ENCODE peak calls at places on chromosomes 4 and X, in four cellular contexts. T is GM12865, H is HCT116, M is fibroblast of the aortic adventitia. C is an unnamed sample.
A peak's percentile ranks its signal among the peaks of the same experiment; 100 is the strongest.

GRCh38 chr4:188399834-188400233 is 260.6 kb downstream of the TRIML1 start:
- DNase-seq in H (no peak), M (no peak), T (no peak), C (no peak)

GRCh38 chrX:23505531-23506303 is 161.6 kb upstream of the PRDX4 start:
- DNase-seq in M (no peak), H (no peak), T (peak; percentile 27), C (no peak)

GRCh38 chrX:154531626-154532025 is 15.0 kb downstream of the G6PD start:
- DNase-seq in T (no peak), H (no peak), M (peak; percentile 67), C (no peak)

GRCh38 chrX:53563324-53563723 is 123.2 kb downstream of the HUWE1 start:
- DNase-seq in M (no peak), H (no peak), T (no peak), C (no peak)

GRCh38 chrX:134908235-134908834 is 82.5 kb upstream of the SMIM10 start:
- DNase-seq in H (no peak), T (no peak), M (peak; percentile 30), C (peak; percentile 59)

GRCh38 chrX:41409006-41409405 is 38.1 kb upstream of the NYX start:
- DNase-seq in T (no peak), H (no peak), M (no peak), C (no peak)

GRCh38 chrX:55056820-55057690 is 17.8 kb upstream of the PAGE2B start:
- DNase-seq in M (peak; percentile 56), T (peak; percentile 9), H (no peak), C (peak; percentile 16)

GRCh38 chr4:148065069-148065468 is 333.2 kb downstream of the ARHGAP10 start:
- DNase-seq in T (no peak), H (no peak), M (peak; percentile 77), C (no peak)

GRCh38 chrX:65667503-65668355 is at the start of gene MSN:
- DNase-seq in M (peak; percentile 31), T (peak; percentile 84), H (no peak), C (peak; percentile 41)

GRCh38 chrX:152725409-152725808 is 8.1 kb downstream of the CSAG1 start:
- DNase-seq in M (no peak), T (no peak), H (no peak), C (no peak)

GRCh38 chr4:85420831-85421230 is 54.1 kb upstream of the ARHGAP24 start:
- DNase-seq in H (no peak), T (no peak), M (no peak), C (no peak)

GRCh38 chr4:108849611-108850406 is 87.0 kb upstream of the ETNPPL start:
- DNase-seq in H (no peak), T (peak; percentile 62), M (peak; percentile 32), C (peak; percentile 96)

GRCh38 chr4:53788011-53788410 is 196.7 kb upstream of the LNX1 start:
- DNase-seq in M (no peak), H (no peak), T (no peak), C (no peak)

GRCh38 chr4:101556845-101557244 is 209.5 kb upstream of the PPP3CA start:
- DNase-seq in H (no peak), M (no peak), T (peak; percentile 3), C (no peak)

GRCh38 chrX:55710701-55711100 is 6.8 kb upstream of the RRAGB start:
- DNase-seq in H (no peak), T (no peak), M (peak; percentile 67), C (no peak)

GRCh38 chr4:1503583-1504471 is 97.6 kb upstream of the NKX1-1 start:
- DNase-seq in T (no peak), M (no peak), H (no peak), C (no peak)

GRCh38 chrX:103531002-103531401 is 11.7 kb upstream of the RAB40A start:
- DNase-seq in M (peak; percentile 79), H (no peak), T (no peak), C (no peak)

GRCh38 chr4:80215449-80216052 is 18.2 kb downstream of the PRDM8 start:
- DNase-seq in M (peak; percentile 78), H (no peak), T (peak; percentile 14), C (peak; percentile 41)

GRCh38 chrX:119981286-119982070 is 37.9 kb upstream of the NKAP start:
- DNase-seq in H (peak; percentile 42), T (peak; percentile 45), M (peak; percentile 27), C (peak; percentile 8)

GRCh38 chr4:87092389-87093141 is 127.9 kb downstream of the KLHL8 start:
- DNase-seq in H (peak; percentile 52), T (peak; percentile 35), M (peak; percentile 88), C (no peak)

GRCh38 chr4:149521611-149522010 is 294.0 kb downstream of the IQCM start:
- DNase-seq in T (no peak), M (peak; percentile 3), H (peak; percentile 10), C (no peak)

GRCh38 chrX:55489315-55490009 is at the start of gene USP51:
- DNase-seq in H (no peak), T (peak; percentile 20), M (peak; percentile 68), C (no peak)

GRCh38 chrX:107823456-107823855 is 2.2 kb upstream of the MID2 start:
- DNase-seq in T (no peak), M (peak; percentile 73), H (no peak), C (no peak)

GRCh38 chr4:85909851-85910250 is 434.9 kb downstream of the ARHGAP24 start:
- DNase-seq in M (no peak), H (no peak), T (no peak), C (no peak)

GRCh38 chr4:85127653-85128052 is 161.2 kb upstream of the WDFY3 start:
- DNase-seq in M (no peak), T (peak; percentile 46), H (peak; percentile 47), C (peak; percentile 11)

GRCh38 chrX:96182366-96182765 is 502.3 kb upstream of the DIAPH2 start:
- DNase-seq in M (peak; percentile 33), T (peak; percentile 8), H (no peak), C (peak; percentile 2)

GRCh38 chr4:7708981-7709380 is 230.7 kb downstream of the AFAP1 start:
- DNase-seq in H (no peak), T (no peak), M (no peak), C (no peak)

GRCh38 chr4:178553201-178553600 is 1111.0 kb upstream of the AGA start:
- DNase-seq in H (no peak), M (no peak), T (no peak), C (no peak)

DNA sequence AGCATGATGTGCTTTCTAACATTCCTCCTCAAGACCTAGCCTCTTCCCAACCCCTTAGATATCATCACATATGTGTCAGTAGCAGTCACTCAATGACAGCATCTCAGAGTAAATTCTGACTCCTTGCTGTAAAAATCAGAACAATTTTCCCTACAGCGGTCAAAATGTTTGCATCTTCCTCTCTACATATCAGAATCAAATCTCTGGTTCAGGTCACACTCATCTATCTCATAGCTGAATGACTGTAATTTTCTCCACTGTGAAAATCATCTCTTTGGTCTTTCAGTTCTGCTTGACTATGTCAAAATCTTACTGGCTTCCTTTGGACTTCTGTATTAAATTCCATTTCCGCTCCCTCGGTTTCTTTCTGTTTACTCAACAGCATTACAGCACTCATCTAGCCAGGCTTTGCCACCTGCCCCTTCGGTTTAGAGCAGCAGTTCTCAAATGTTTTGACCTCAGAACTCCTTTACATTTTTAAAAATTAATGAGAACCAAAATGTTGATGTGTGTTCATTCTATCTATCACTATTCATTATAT is 57.3 kb downstream of the AGA start:
- DNase-seq in M (no peak), T (no peak), H (no peak), C (no peak)
- H3K4me3 ChIP-seq in M (no peak overlapping the region), T (no peak overlapping the region), H (no peak overlapping the region), C (no peak overlapping the region)

GRCh38 chr4:119626420-119626819 is 2.2 kb downstream of the PDE5A start:
- DNase-seq in T (no peak), H (no peak), M (peak; percentile 42), C (no peak)
- H3K4me3 ChIP-seq in T (no peak overlapping the region), H (peak overlapping the region; percentile 65), M (peak overlapping the region; percentile 92), C (no peak overlapping the region)

GRCh38 chr4:168569909-168570276 is 73.0 kb downstream of the PALLD start:
- DNase-seq in H (no peak), T (no peak), M (no peak), C (no peak)

GRCh38 chr4:168572002-168572401 is 75.2 kb downstream of the PALLD start:
- DNase-seq in H (no peak), M (no peak), T (no peak), C (no peak)

GRCh38 chr4:168566736-168567135 is 69.9 kb downstream of the PALLD start:
- DNase-seq in M (no peak), H (no peak), T (no peak), C (no peak)

GRCh38 chr4:168573870-168574269 is 77.0 kb downstream of the PALLD start:
- DNase-seq in H (no peak), M (no peak), T (no peak), C (no peak)

DNA sequence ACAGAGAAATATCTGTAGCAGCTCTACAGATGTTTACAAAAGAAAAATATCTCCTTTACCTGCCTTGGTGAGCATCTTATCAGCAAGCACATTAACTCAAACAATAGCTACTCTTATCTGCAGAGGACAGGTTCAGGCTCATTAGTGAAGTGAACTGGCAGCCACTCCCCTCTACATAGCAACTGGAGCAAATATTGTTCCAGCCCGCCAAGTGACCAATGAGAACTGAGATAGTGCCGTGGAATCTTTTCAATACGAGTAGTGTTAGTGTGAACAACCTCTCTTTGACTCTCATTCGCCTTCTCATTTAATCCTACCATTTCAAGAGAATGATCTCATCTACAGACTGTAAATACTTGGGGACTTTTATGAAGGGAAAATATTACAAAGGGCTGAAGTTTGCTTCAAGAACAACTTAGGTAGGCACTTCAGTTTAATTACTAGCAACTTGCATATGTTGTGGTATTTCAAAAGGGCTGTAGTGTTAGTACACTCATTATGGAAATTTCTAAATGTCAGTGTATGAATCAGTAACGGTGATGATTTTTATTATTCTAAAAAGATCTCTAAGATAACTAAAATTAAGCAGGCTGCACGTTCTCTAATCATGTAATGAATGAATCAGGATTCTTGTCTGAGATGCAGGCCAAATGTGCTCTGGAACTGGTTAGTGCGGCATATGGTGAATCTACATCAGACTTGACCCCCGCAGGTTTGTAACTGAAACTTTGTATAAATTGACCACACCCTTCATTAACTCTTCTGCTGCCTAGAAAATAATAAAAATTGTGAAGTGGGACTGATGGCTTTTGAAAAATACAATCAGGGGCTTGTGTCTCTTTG is 72.4 kb downstream of the PALLD start:
- DNase-seq in M (peak; percentile 45), H (peak; percentile 95), T (no peak), C (no peak)
- H3K4me3 ChIP-seq in M (no peak overlapping the region), H (peak overlapping the region; percentile 52), T (no peak overlapping the region), C (no peak overlapping the region)

GRCh38 chr4:88755454-88755853 is 57.8 kb upstream of the NAP1L5 start:
- DNase-seq in H (no peak), M (no peak), T (no peak), C (no peak)

GRCh38 chr4:88752754-88753153 is 55.1 kb upstream of the NAP1L5 start:
- DNase-seq in H (no peak), T (no peak), M (no peak), C (no peak)

GRCh38 chr4:88756149-88756548 is 58.5 kb upstream of the NAP1L5 start:
- DNase-seq in M (no peak), T (no peak), H (no peak), C (no peak)

GRCh38 chr4:88752076-88752463 is 54.4 kb upstream of the NAP1L5 start:
- DNase-seq in T (no peak), H (no peak), M (no peak), C (no peak)

GRCh38 chr4:88753658-88754431 is 56.2 kb upstream of the NAP1L5 start:
- DNase-seq in T (no peak), M (no peak), H (no peak), C (no peak)
- H3K4me3 ChIP-seq in T (no peak overlapping the region), M (no peak overlapping the region), H (no peak overlapping the region), C (no peak overlapping the region)

C was measured in Jurkat, Clone E6-1.